ENCODE peak calls at places on chromosomes 1 and 21, in seven cellular contexts. K is stimulated activated naive B cell treated with anti-CD40 and anti-IgM and Interleukin-4, amounts not matched to agents 10 μg/mL and 1 μg/mL and 100 μg/mL, for 72 hours; T is MCF 10A; X is activated CD4-positive, alpha-beta memory T cell treated with anti-CD3 and anti-CD28 coated beads, Interleukin-2, amount 10 ng/mL, durations not matched to agents 7 days and 5 days; B is smooth muscle cell of the brain vasculature; U is stimulated activated CD4-positive, alpha-beta T cell treated with anti-CD3 and anti-CD28 coated beads, Interleukin-2, amount 100 ng/mL, for 48 hours; F is T follicular helper cell. O is an unnamed sample.

GRCh38 chr1:26555550-26555981 is 26.0 kb downstream of the RPS6KA1 start:
- DNase-seq in K (no peak), T (no peak), X (no peak), B (no peak), U (no peak), F (no peak), O (no peak)

GRCh38 chr1:84479998-84480397 is 932 bp downstream of the RPF1 start:
- DNase-seq in K (no peak), T (peak; percentile 10), X (no peak), B (no peak), U (peak; percentile 7), F (no peak), O (no peak)

GRCh38 chr1:46689326-46689725 is 17.7 kb downstream of the TEX38 start:
- DNase-seq in K (no peak), T (no peak), X (no peak), B (no peak), U (no peak), F (no peak), O (no peak)

GRCh38 chr21:39441502-39442475 is 3.8 kb downstream of the LCA5L start:
- DNase-seq in K (no peak), T (peak; percentile 61), X (peak; percentile 39), B (peak; percentile 17), U (no peak), F (peak; percentile 17), O (peak; percentile 10)

GRCh38 chr21:44498965-44499560 is 40.9 kb downstream of the KRTAP10-1 start:
- DNase-seq in K (no peak), T (no peak), X (no peak), B (no peak), U (no peak), F (no peak), O (no peak)

GRCh38 chr21:35095859-35096291 is 46.8 kb upstream of the RUNX1 start:
- DNase-seq in K (no peak), T (peak; percentile 18), X (no peak), B (no peak), U (no peak), F (no peak), O (no peak)

GRCh38 chr1:225644666-225645065 is 8.3 kb downstream of the ENAH start:
- DNase-seq in K (no peak), T (no peak), X (no peak), B (no peak), U (no peak), F (no peak), O (no peak)

GRCh38 chr1:185595835-185596667 is 138.1 kb upstream of the HMCN1 start:
- DNase-seq in K (no peak), T (peak; percentile 84), X (peak; percentile 55), B (peak; percentile 17), U (peak; percentile 41), F (peak; percentile 30), O (peak; percentile 49)

GRCh38 chr1:32241011-32241763 is 5.8 kb upstream of the FAM167B start:
- DNase-seq in K (no peak), T (peak; percentile 41), X (peak; percentile 37), B (no peak), U (no peak), F (no peak), O (no peak)

GRCh38 chr1:59617418-59617817 is 197.3 kb upstream of the HOOK1 start:
- DNase-seq in K (no peak), T (no peak), X (no peak), B (no peak), U (no peak), F (no peak), O (no peak)

O was measured in NK-92 treated with Interleukin-12 subunit alpha and Interleukin-12 subunit beta, amount 100 ng/mL, for 24 hours.